ENCODE peak calls at places on chromosomes 12 and 14, in five cellular contexts. P is astrocyte, N is uterus, O is testis, A is mammary epithelial cell. I is an unnamed sample. For H3K36me3, the result is how much of the 10 kb centered on the place peaks cover.

GRCh38 chr14:24064856-24065255 is 6.5 kb upstream of the CPNE6 start:
- DNase-seq in O (no peak), N (no peak), P (no peak), A (no peak), I (no peak)

GRCh38 chr12:80420075-80420474 is 24.0 kb upstream of the PTPRQ start:
- DNase-seq in A (no peak), N (no peak), P (no peak), O (no peak), I (no peak)

GRCh38 chr12:51923506-51924365 is 16.4 kb downstream of the ACVRL1 start:
- DNase-seq in O (peak), P (no peak), N (peak), A (no peak), I (no peak)

GRCh38 chr12:77493311-77493710 is 337.4 kb upstream of the NAV3 start:
- DNase-seq in N (no peak), P (no peak), O (no peak), A (no peak), I (no peak)

GRCh38 chr12:62737201-62737600 is 197.7 kb downstream of the PPM1H start:
- DNase-seq in N (no peak), A (no peak), P (no peak), O (no peak), I (no peak)

GRCh38 chr14:104800600-104801283 is at the start of gene ZBTB42:
- DNase-seq in O (peak), N (peak), P (peak), A (peak), I (peak)

GRCh38 chr14:100554082-100554677 is 33.0 kb downstream of the BEGAIN start:
- DNase-seq in A (peak), P (no peak), N (peak), O (peak), I (peak)

GRCh38 chr14:25042362-25043299 is 7.3 kb downstream of the STXBP6 start:
- DNase-seq in O (no peak), P (peak), A (no peak), N (no peak), I (no peak)

GRCh38 chr14:76083796-76084195 is 67.9 kb upstream of the GPATCH2L start:
- DNase-seq in O (peak), N (no peak), A (no peak), P (no peak), I (no peak)

GRCh38 chr12:3145036-3145435 is 67.9 kb downstream of the TSPAN9 start:
- DNase-seq in A (no peak), O (peak), N (no peak), P (no peak), I (no peak)

GRCh38 chr14:31084385-31084784 is 58.2 kb upstream of the STRN3 start:
- DNase-seq in P (no peak), O (no peak), N (no peak), A (no peak), I (no peak)

GRCh38 chr12:68418137-68418460 is 85.9 kb upstream of the MDM1 start:
- DNase-seq in A (no peak), O (no peak), P (no peak), N (no peak), I (no peak)

GRCh38 chr14:52117433-52117832 is 48.6 kb upstream of the NID2 start:
- DNase-seq in O (no peak), A (no peak), N (no peak), P (no peak), I (no peak)

GRCh38 chr14:96264200-96264553 is 8.2 kb downstream of the BDKRB1 start:
- DNase-seq in O (no peak), N (no peak), P (no peak), A (no peak), I (no peak)

GRCh38 chr12:71477046-71477445 is 37.4 kb downstream of the LGR5 start:
- DNase-seq in O (no peak), N (no peak), P (no peak), A (no peak), I (no peak)

GRCh38 chr12:89730060-89730459 is 21.4 kb upstream of the ATP2B1 start:
- DNase-seq in O (no peak), N (no peak), A (no peak), P (no peak), I (no peak)

GRCh38 chr12:113325938-113326337 is 9.0 kb downstream of the SLC8B1 start:
- DNase-seq in N (peak), O (no peak), A (no peak), P (peak), I (no peak)

GRCh38 chr14:34203271-34203722 is 252.4 kb upstream of the EGLN3 start:
- DNase-seq in P (peak), O (no peak), A (peak), N (no peak), I (peak)

GRCh38 chr12:4118601-4119156 is 154.9 kb upstream of the CCND2 start:
- DNase-seq in A (no peak), N (no peak), P (no peak), O (no peak), I (no peak)

GRCh38 chr12:67969134-67969782 is 20.0 kb upstream of the IFNG-AS1 start:
- DNase-seq in P (peak), N (no peak), O (no peak), A (no peak), I (no peak)

GRCh38 chr12:100163416-100164152 is 20.9 kb upstream of the BLTP3B start:
- DNase-seq in A (peak), O (peak), P (peak), N (peak), I (peak)
- H3K4me3 ChIP-seq in A (peak), O (no peak), P (peak), N (no peak), I (no peak)

GRCh38 chr12:104482113-104482512 is 25.4 kb downstream of the CHST11 start:
- DNase-seq in P (no peak), O (no peak), A (no peak), N (no peak), I (no peak)
- H3K36me3 ChIP-seq in P (under half), O (under half), A (under half), N (under half), I (under half)

DNA sequence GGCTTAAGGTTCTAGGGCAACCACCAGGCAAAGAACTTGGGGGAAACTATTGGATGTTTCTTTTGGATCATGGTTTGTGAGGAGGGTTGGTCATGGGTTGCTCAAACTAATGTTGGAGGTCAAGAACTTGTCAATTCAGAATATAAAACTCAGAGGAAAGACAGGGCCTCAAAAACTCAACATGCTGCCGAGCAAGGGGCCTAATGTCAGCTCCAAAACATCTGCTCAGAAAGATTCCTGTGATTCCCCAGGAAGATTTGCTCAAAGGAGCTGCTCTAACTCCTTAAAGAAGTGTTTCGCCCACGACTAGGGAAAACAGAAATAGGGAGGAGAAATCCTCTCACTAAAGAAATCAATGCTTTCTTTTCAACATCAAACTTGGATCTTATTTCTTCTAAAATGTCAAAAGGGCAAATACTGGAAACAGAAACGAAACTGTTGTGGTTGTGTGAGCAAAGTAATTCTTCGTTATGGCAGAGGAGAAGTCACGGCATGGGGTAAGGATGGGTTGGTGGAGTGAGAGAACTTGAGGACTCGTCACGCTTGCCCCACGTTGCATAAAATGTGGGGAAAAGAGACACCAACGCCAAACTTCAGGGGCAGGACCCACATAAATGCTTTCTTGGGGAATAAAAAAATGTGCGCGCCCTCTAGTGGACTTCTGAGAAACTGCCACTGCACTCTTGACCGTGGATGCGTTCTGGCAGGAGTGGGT is 3.8 kb upstream of the IGF1 start:
- DNase-seq in P (peak), O (peak), N (peak), A (peak), I (peak)
- H3K4me3 ChIP-seq in P (peak), O (no peak), N (no peak), A (no peak), I (peak)

GRCh38 chr12:121423253-121423652 is 23.3 kb downstream of the RNF34 start:
- DNase-seq in O (no peak), A (no peak), P (no peak), N (no peak), I (no peak)
- H3K36me3 ChIP-seq in O (under half), A (under half), P (half or more), N (under half), I (under half)

DNA sequence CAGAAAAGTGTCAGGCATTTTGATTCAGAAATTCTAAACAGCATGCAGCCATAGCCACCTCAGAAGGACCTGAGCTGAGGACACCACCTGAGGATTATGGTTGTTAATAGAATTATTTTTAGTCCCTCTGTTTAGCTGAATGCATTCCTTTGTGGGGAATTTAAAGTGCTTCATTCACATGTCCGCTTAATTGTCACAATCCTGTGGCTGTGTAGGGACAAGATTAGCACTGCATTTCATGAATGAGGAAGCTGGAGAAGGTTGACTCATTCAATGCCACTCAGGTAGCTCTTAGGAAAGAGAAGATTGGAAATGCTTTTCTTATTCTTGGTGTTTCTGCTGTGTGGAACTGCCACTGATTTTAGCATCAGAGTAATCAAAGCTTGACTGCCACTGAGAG is 42.0 kb upstream of the KRR1 start:
- DNase-seq in P (peak), A (no peak), N (no peak), O (no peak), I (peak)
- H3K4me3 ChIP-seq in P (no peak), A (no peak), N (no peak), O (no peak), I (no peak)

GRCh38 chr12:54398218-54398617 is 13.7 kb upstream of the ZNF385A start:
- DNase-seq in A (no peak), P (no peak), O (no peak), N (no peak), I (no peak)

GRCh38 chr12:54395545-54395944 is 11.0 kb upstream of the ZNF385A start:
- DNase-seq in O (no peak), A (no peak), P (no peak), N (no peak), I (no peak)

GRCh38 chr12:54397157-54397556 is 12.6 kb upstream of the ZNF385A start:
- DNase-seq in N (no peak), O (no peak), P (no peak), A (no peak), I (no peak)

GRCh38 chr12:54401127-54401526 is 16.6 kb upstream of the ZNF385A start:
- DNase-seq in P (no peak), O (no peak), N (no peak), A (no peak), I (no peak)

DNA sequence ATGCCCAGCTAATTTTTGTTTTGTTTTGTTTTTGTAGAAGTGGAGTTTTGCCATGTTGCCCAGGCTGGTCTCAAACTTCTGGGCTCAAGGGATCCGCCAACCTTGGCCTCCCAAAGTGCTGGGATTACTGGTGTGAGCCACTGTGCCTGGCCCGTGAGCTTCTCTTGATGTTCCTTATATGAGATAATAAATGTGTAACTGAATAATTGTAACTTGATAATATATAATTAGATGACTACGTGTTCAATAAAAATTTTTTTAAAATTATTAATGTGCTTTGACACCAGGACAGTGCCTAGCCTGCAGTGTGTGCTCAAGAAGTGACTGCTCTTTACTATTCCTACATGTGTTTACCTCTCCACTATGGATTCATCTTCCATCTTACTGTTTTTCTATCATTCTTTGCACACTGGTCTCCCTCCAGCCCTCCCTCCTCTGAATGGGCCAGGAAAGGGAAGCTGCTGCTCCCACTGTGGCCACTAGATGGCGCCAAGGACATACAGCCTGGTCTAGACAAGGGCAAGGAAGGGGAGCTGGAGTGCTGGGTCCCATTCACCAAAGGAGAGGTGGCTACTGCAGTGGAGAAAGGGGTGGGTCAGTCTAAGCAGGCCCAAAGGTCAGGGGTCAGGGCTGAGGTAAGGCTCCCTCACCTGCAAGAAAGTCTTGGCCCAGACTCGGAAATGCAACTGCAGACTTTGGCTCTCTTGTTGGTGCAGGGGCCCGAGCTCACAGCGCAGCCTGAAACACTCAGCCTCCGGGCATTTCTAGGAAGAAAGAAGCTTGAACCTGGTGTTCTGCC is 14.7 kb upstream of the ZNF385A start:
- DNase-seq in P (peak), O (peak), A (peak), N (peak), I (peak)
- H3K36me3 ChIP-seq in P (half or more), O (under half), A (half or more), N (under half), I (half or more)

DNA sequence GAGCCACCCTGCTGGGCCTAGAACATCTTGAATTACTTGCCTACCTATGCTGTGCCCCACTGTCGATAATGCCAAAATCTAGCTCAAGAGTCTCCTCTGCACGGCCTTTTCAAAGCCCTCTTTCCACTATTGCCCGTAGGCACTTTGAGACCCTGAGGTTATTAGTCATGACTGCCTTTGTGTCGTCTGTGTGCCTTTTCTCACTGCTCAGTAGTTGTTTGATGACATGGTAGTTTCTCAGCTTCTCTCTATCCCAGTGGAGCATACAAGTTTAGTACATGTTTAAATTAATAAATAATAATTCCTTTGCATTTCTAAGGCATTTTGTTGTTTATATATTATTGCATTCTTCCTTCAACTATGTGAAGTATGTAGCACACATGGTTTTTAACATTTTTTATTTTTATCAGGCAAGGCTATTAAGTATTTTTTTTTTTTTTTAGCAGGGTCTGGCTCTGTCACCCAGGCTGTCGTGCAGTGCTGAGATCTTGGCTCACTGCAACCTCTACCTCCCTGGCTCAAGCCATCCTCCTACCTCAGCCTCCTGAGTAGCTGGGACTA is 458.1 kb downstream of the PCNX1 start:
- DNase-seq in N (no peak), O (no peak), A (no peak), P (peak), I (no peak)
- H3K4me3 ChIP-seq in N (no peak), O (no peak), A (no peak), P (no peak), I (no peak)

I was measured in bronchial epithelial cell.